ENCODE peak calls at places on chromosomes 16 and 17, in nine cellular contexts. One of them, this sample, is unnamed.

GRCh38 chr17:79874329-79874981 is 35.2 kb upstream of the CBX4 start:
- DNase-seq in effector CD4-positive, alpha-beta T cell: peak
- DNase-seq in T-cell: peak
- DNase-seq in MV-4-11: peak
- DNase-seq in transverse colon: no peak
- DNase-seq in GF-D8: no peak
- DNase-seq in H7: peak
- DNase-seq in fibroblast of lung: peak
- DNase-seq in left lung: no peak
- DNase-seq in this sample: no peak

GRCh38 chr17:78797691-78798585 is 15.9 kb upstream of the CYTH1 start:
- DNase-seq in effector CD4-positive, alpha-beta T cell: no peak
- DNase-seq in T-cell: no peak
- DNase-seq in MV-4-11: no peak
- DNase-seq in transverse colon: no peak
- DNase-seq in GF-D8: no peak
- DNase-seq in H7: no peak
- DNase-seq in fibroblast of lung: no peak
- DNase-seq in left lung: no peak
- DNase-seq in this sample: no peak

GRCh38 chr16:4613636-4614570 is 785 bp downstream of the UBALD1 start:
- DNase-seq in effector CD4-positive, alpha-beta T cell: no peak
- DNase-seq in T-cell: peak
- DNase-seq in MV-4-11: peak
- DNase-seq in transverse colon: peak
- DNase-seq in GF-D8: no peak
- DNase-seq in H7: peak
- DNase-seq in fibroblast of lung: peak
- DNase-seq in left lung: peak
- DNase-seq in this sample: peak

GRCh38 chr16:88747588-88748301 is 37.3 kb downstream of the PIEZO1 start:
- DNase-seq in effector CD4-positive, alpha-beta T cell: no peak
- DNase-seq in T-cell: no peak
- DNase-seq in MV-4-11: peak
- DNase-seq in transverse colon: peak
- DNase-seq in GF-D8: no peak
- DNase-seq in H7: peak
- DNase-seq in fibroblast of lung: no peak
- DNase-seq in left lung: no peak
- DNase-seq in this sample: no peak

GRCh38 chr17:73628642-73629552 is 15.3 kb downstream of the SDK2 start:
- DNase-seq in effector CD4-positive, alpha-beta T cell: no peak
- DNase-seq in T-cell: no peak
- DNase-seq in MV-4-11: no peak
- DNase-seq in transverse colon: no peak
- DNase-seq in GF-D8: no peak
- DNase-seq in H7: no peak
- DNase-seq in fibroblast of lung: no peak
- DNase-seq in left lung: no peak
- DNase-seq in this sample: no peak

GRCh38 chr17:61669522-61669921 is 78.5 kb upstream of the NACA2 start:
- DNase-seq in effector CD4-positive, alpha-beta T cell: no peak
- DNase-seq in T-cell: no peak
- DNase-seq in MV-4-11: no peak
- DNase-seq in transverse colon: no peak
- DNase-seq in GF-D8: no peak
- DNase-seq in H7: no peak
- DNase-seq in fibroblast of lung: no peak
- DNase-seq in left lung: no peak
- DNase-seq in this sample: no peak

GRCh38 chr17:19713901-19714361 is 2.5 kb downstream of the SLC47A2 start:
- DNase-seq in effector CD4-positive, alpha-beta T cell: no peak
- DNase-seq in T-cell: no peak
- DNase-seq in MV-4-11: no peak
- DNase-seq in transverse colon: no peak
- DNase-seq in GF-D8: no peak
- DNase-seq in H7: peak
- DNase-seq in fibroblast of lung: no peak
- DNase-seq in left lung: peak
- DNase-seq in this sample: no peak

GRCh38 chr16:35906440-35906839 is 2447.0 kb downstream of the TP53TG3F start:
- DNase-seq in effector CD4-positive, alpha-beta T cell: no peak
- DNase-seq in T-cell: no peak
- DNase-seq in MV-4-11: no peak
- DNase-seq in transverse colon: no peak
- DNase-seq in GF-D8: no peak
- DNase-seq in H7: no peak
- DNase-seq in fibroblast of lung: no peak
- DNase-seq in left lung: no peak
- DNase-seq in this sample: no peak

GRCh38 chr17:50660042-50660886 is 25.6 kb downstream of the ABCC3 start:
- DNase-seq in effector CD4-positive, alpha-beta T cell: no peak
- DNase-seq in T-cell: no peak
- DNase-seq in MV-4-11: no peak
- DNase-seq in transverse colon: peak
- DNase-seq in GF-D8: no peak
- DNase-seq in H7: no peak
- DNase-seq in fibroblast of lung: peak
- DNase-seq in left lung: peak
- DNase-seq in this sample: no peak

GRCh38 chr16:49708491-49708890 is 147.4 kb downstream of the ZNF423 start:
- DNase-seq in effector CD4-positive, alpha-beta T cell: no peak
- DNase-seq in T-cell: no peak
- DNase-seq in MV-4-11: no peak
- DNase-seq in transverse colon: no peak
- DNase-seq in GF-D8: no peak
- DNase-seq in H7: no peak
- DNase-seq in fibroblast of lung: no peak
- DNase-seq in left lung: no peak
- DNase-seq in this sample: no peak

GRCh38 chr16:47359478-47359877 is 101.4 kb downstream of the ITFG1 start:
- DNase-seq in effector CD4-positive, alpha-beta T cell: no peak
- DNase-seq in T-cell: no peak
- DNase-seq in MV-4-11: no peak
- DNase-seq in transverse colon: no peak
- DNase-seq in GF-D8: no peak
- DNase-seq in H7: no peak
- DNase-seq in fibroblast of lung: peak
- DNase-seq in left lung: no peak
- DNase-seq in this sample: no peak

GRCh38 chr16:9090101-9090959 is 1.1 kb upstream of the HAPSTR1 start:
- DNase-seq in effector CD4-positive, alpha-beta T cell: peak
- DNase-seq in T-cell: no peak
- DNase-seq in MV-4-11: no peak
- DNase-seq in transverse colon: peak
- DNase-seq in GF-D8: no peak
- DNase-seq in H7: peak
- DNase-seq in fibroblast of lung: no peak
- DNase-seq in left lung: peak
- DNase-seq in this sample: peak

GRCh38 chr17:62700964-62701705 is 73.7 kb downstream of the MRC2 start:
- DNase-seq in effector CD4-positive, alpha-beta T cell: no peak
- DNase-seq in T-cell: no peak
- DNase-seq in MV-4-11: no peak
- DNase-seq in transverse colon: no peak
- DNase-seq in GF-D8: no peak
- DNase-seq in H7: no peak
- DNase-seq in fibroblast of lung: no peak
- DNase-seq in left lung: no peak
- DNase-seq in this sample: no peak

GRCh38 chr17:43832976-43833829 is at the start of gene MPP3:
- DNase-seq in effector CD4-positive, alpha-beta T cell: peak
- DNase-seq in T-cell: peak
- DNase-seq in MV-4-11: peak
- DNase-seq in transverse colon: peak
- DNase-seq in GF-D8: no peak
- DNase-seq in H7: peak
- DNase-seq in fibroblast of lung: peak
- DNase-seq in left lung: peak
- DNase-seq in this sample: no peak

GRCh38 chr16:86490859-86491642 is 19.3 kb upstream of the FOXF1 start:
- DNase-seq in effector CD4-positive, alpha-beta T cell: no peak
- DNase-seq in T-cell: no peak
- DNase-seq in MV-4-11: no peak
- DNase-seq in transverse colon: no peak
- DNase-seq in GF-D8: no peak
- DNase-seq in H7: no peak
- DNase-seq in fibroblast of lung: no peak
- DNase-seq in left lung: no peak
- DNase-seq in this sample: no peak